ENCODE peak calls at places on chromosomes 7 and 10, in nine cellular contexts. S, N, R, Z, F, G, A, D and E are unnamed samples.

GRCh38 chr7:115672024-115672423 is 358.5 kb downstream of the TFEC start:
- DNase-seq in R (no peak), Z (no peak), D (no peak), G (no peak), A (no peak), S (no peak), N (peak; percentile 45), F (peak; percentile 8), E (no peak)

GRCh38 chr7:148481965-148482626 is 108.5 kb upstream of the C7orf33 start:
- DNase-seq in A (no peak), D (no peak), F (no peak), R (no peak), N (no peak), G (no peak), S (no peak), Z (no peak), E (no peak)

GRCh38 chr10:48697091-48697490 is 12.4 kb downstream of the WDFY4 start:
- DNase-seq in G (no peak), A (no peak), S (no peak), R (no peak), F (no peak), Z (no peak), N (no peak), D (no peak), E (no peak)

GRCh38 chr7:5375925-5376324 is 47.7 kb downstream of the TNRC18 start:
- DNase-seq in R (no peak), S (no peak), D (no peak), G (no peak), Z (no peak), F (no peak), N (no peak), A (no peak), E (no peak)

GRCh38 chr7:50808282-50808888 is 25.7 kb upstream of the GRB10 start:
- DNase-seq in F (no peak), D (no peak), N (no peak), R (no peak), Z (no peak), A (no peak), S (no peak), G (no peak), E (no peak)

GRCh38 chr7:30251708-30252329 is 32.6 kb upstream of the ZNRF2 start:
- DNase-seq in S (no peak), D (no peak), R (no peak), N (no peak), Z (no peak), A (no peak), F (no peak), G (no peak), E (no peak)

GRCh38 chr10:67801118-67801517 is 36.9 kb downstream of the DNAJC12 start:
- DNase-seq in R (no peak), D (no peak), Z (no peak), G (no peak), A (no peak), F (no peak), N (no peak), S (no peak), E (no peak)

GRCh38 chr7:31782411-31782991 is 95.5 kb downstream of the PPP1R17 start:
- DNase-seq in G (no peak), F (peak; percentile 67), A (no peak), R (no peak), D (peak; percentile 50), S (no peak), Z (no peak), N (peak; percentile 88), E (peak; percentile 8)

GRCh38 chr10:80464557-80465466 is 10.7 kb downstream of the TSPAN14 start:
- DNase-seq in N (peak; percentile 63), G (no peak), S (no peak), F (peak; percentile 43), A (no peak), Z (no peak), R (no peak), D (no peak), E (no peak)

GRCh38 chr10:680146-680545 is 9.3 kb downstream of the DIP2C start:
- DNase-seq in F (no peak), G (peak; percentile 59), D (no peak), N (no peak), S (no peak), A (no peak), R (no peak), Z (no peak), E (no peak)

GRCh38 chr7:45690762-45691150 is 116.6 kb downstream of the ADCY1 start:
- DNase-seq in G (no peak), R (no peak), D (no peak), Z (no peak), S (no peak), N (no peak), F (no peak), A (peak; percentile 1), E (no peak)

GRCh38 chr10:84494849-84495180 is 166.4 kb downstream of the CCSER2 start:
- DNase-seq in A (no peak), S (no peak), F (no peak), Z (no peak), N (no peak), R (no peak), G (no peak), D (no peak), E (no peak)

GRCh38 chr10:76155961-76156360 is 724.5 kb downstream of the LRMDA start:
- DNase-seq in G (no peak), Z (no peak), N (no peak), F (no peak), A (no peak), D (no peak), S (no peak), R (no peak), E (no peak)

GRCh38 chr10:97683556-97684357 is 3.3 kb downstream of the AVPI1 start:
- DNase-seq in G (no peak), F (peak; percentile 35), D (no peak), R (peak; percentile 57), A (no peak), Z (no peak), S (no peak), N (peak; percentile 71), E (no peak)

GRCh38 chr7:98216941-98217622 is 5.8 kb downstream of the BHLHA15 start:
- DNase-seq in N (no peak), F (no peak), R (peak; percentile 38), D (no peak), A (no peak), G (peak; percentile 10), Z (no peak), S (no peak), E (no peak)

GRCh38 chr10:75469018-75469616 is 37.7 kb downstream of the LRMDA start:
- DNase-seq in N (peak; percentile 97), S (peak; percentile 39), Z (no peak), A (peak; percentile 73), F (peak; percentile 89), D (peak; percentile 97), R (no peak), G (no peak), E (no peak)

GRCh38 chr10:92544296-92544695 is 29.6 kb downstream of the IDE start:
- DNase-seq in S (no peak), G (no peak), Z (no peak), A (no peak), D (no peak), F (peak; percentile 58), R (no peak), N (peak; percentile 16), E (no peak)

GRCh38 chr7:1953199-1954190 is 279.2 kb downstream of the MAD1L1 start:
- DNase-seq in D (no peak), N (no peak), A (no peak), F (no peak), R (peak; percentile 42), Z (no peak), G (no peak), S (no peak), E (no peak)

GRCh38 chr10:73848821-73849489 is 25.4 kb downstream of the CAMK2G start:
- DNase-seq in S (peak; percentile 49), D (peak; percentile 35), Z (peak; percentile 32), G (peak; percentile 85), R (peak; percentile 88), F (peak; percentile 45), A (peak; percentile 72), N (peak; percentile 88), E (no peak)

GRCh38 chr10:72267819-72268404 is 5.8 kb upstream of the DDIT4 start:
- DNase-seq in N (no peak), R (no peak), D (no peak), S (no peak), F (no peak), G (no peak), Z (no peak), A (no peak), E (no peak)
- H3K4me3 ChIP-seq in N (no peak overlapping the region), R (no peak overlapping the region), D (no peak overlapping the region), S (no peak overlapping the region), F (no peak overlapping the region), G (no peak overlapping the region), Z (no peak overlapping the region), A (no peak overlapping the region), E (no peak overlapping the region)

DNA sequence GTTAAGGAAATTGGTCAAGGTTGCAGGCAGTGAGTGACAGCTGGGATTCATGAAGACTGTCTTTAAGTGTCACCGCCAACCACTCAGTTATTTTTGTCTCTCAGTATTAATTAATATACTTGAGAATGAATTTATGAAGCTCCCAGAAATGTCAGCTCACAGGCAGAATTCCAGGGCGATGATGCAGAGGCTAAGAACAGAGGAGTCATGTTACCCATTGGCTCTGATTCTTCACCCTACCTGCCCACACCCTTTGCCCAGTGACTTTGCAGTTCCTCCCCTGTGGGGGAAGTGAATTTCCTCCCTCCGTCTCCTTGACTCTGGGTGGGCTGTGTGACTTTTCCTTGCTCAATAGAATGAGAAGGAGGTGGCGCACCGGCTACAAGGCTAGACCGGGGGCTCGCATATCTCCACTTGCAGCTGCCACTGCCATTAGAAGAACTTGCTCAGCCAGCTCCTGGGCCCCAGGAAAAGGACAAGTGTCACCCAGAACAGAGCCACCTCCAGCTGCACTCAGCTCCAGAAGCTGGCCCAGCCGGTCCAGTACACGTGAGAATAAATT is 157.1 kb upstream of the PRKCQ start:
- DNase-seq in R (no peak), G (no peak), N (peak; percentile 71), S (no peak), D (no peak), Z (no peak), A (peak; percentile 21), F (peak; percentile 66), E (no peak)
- H3K4me3 ChIP-seq in R (no peak overlapping the region), G (peak overlapping the region; percentile 55), N (no peak overlapping the region), S (no peak overlapping the region), D (no peak overlapping the region), Z (peak overlapping the region; percentile 14), A (no peak overlapping the region), F (no peak overlapping the region), E (no peak overlapping the region)

DNA sequence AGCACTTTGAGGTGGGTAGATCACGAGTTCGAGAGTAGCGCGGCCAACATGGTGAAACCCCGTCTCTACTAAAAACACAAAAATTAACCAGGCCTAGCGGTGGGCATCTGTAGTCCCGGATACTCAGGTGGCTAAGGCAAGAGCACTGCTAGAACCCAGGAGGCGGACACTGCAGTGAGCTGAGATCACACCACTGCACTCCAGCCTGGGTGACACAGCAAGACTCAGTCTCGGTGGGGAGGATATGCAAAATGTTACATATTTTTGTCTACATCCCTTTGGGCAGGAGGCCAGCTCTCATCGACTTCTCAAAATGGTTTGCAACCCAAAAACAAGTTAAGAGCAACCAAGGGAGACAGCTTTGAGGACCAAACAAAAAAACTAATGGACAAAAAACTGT is 8.2 kb downstream of the ATE1 start:
- DNase-seq in A (no peak), D (no peak), S (no peak), Z (no peak), G (no peak), F (no peak), N (no peak), R (no peak), E (no peak)
- H3K4me3 ChIP-seq in A (no peak overlapping the region), D (no peak overlapping the region), S (no peak overlapping the region), Z (no peak overlapping the region), G (no peak overlapping the region), F (no peak overlapping the region), N (no peak overlapping the region), R (no peak overlapping the region), E (no peak overlapping the region)

GRCh38 chr7:11060883-11061282 is 87.2 kb downstream of the PHF14 start:
- DNase-seq in N (no peak), F (no peak), Z (no peak), D (no peak), G (no peak), A (no peak), R (no peak), S (no peak), E (no peak)
- H3K4me3 ChIP-seq in N (no peak overlapping the region), F (no peak overlapping the region), Z (no peak overlapping the region), D (no peak overlapping the region), G (no peak overlapping the region), A (no peak overlapping the region), R (no peak overlapping the region), S (no peak overlapping the region), E (no peak overlapping the region)